ENCODE peak calls at places on chromosomes 1 and 21, in six cellular contexts. One of them, this sample, is unnamed.

GRCh38 chr1:25091671-25092070 is 140.6 kb downstream of the SYF2 start:
- DNase-seq in uterus: no peak
- DNase-seq in upper lobe of right lung: no peak
- DNase-seq in transverse colon: no peak
- DNase-seq in H9: no peak
- DNase-seq in right cardiac atrium: no peak
- DNase-seq in this sample: no peak

GRCh38 chr1:228346731-228347130 is 59.9 kb downstream of the TRIM11 start:
- DNase-seq in right cardiac atrium: peak; percentile 62
- DNase-seq in uterus: no peak
- DNase-seq in upper lobe of right lung: no peak
- DNase-seq in transverse colon: peak; percentile 0
- DNase-seq in H9: no peak
- DNase-seq in this sample: no peak

GRCh38 chr1:48936436-48936835 is 159.7 kb upstream of the BEND5 start:
- DNase-seq in transverse colon: no peak
- DNase-seq in right cardiac atrium: no peak
- DNase-seq in upper lobe of right lung: no peak
- DNase-seq in uterus: no peak
- DNase-seq in H9: no peak
- DNase-seq in this sample: no peak

GRCh38 chr1:169696273-169697100 is 14.9 kb downstream of the SELL start:
- DNase-seq in upper lobe of right lung: no peak
- DNase-seq in uterus: no peak
- DNase-seq in H9: no peak
- DNase-seq in right cardiac atrium: no peak
- DNase-seq in transverse colon: no peak
- DNase-seq in this sample: no peak

GRCh38 chr1:112808861-112809684 is 93.9 kb upstream of the PPM1J start:
- DNase-seq in transverse colon: peak; percentile 82
- DNase-seq in upper lobe of right lung: peak; percentile 88
- DNase-seq in uterus: peak; percentile 45
- DNase-seq in right cardiac atrium: peak; percentile 89
- DNase-seq in H9: peak; percentile 88
- DNase-seq in this sample: peak; percentile 78

GRCh38 chr1:209657918-209658317 is 5.7 kb upstream of the LAMB3 start:
- DNase-seq in upper lobe of right lung: no peak
- DNase-seq in right cardiac atrium: no peak
- DNase-seq in H9: no peak
- DNase-seq in uterus: no peak
- DNase-seq in transverse colon: no peak
- DNase-seq in this sample: no peak

GRCh38 chr1:55669308-55669707 is 454.1 kb upstream of the USP24 start:
- DNase-seq in right cardiac atrium: no peak
- DNase-seq in H9: no peak
- DNase-seq in transverse colon: no peak
- DNase-seq in uterus: peak; percentile 61
- DNase-seq in upper lobe of right lung: no peak
- DNase-seq in this sample: no peak

GRCh38 chr1:234851450-234852438 is 241.8 kb upstream of the IRF2BP2 start:
- DNase-seq in right cardiac atrium: peak; percentile 60
- DNase-seq in upper lobe of right lung: no peak
- DNase-seq in transverse colon: no peak
- DNase-seq in uterus: no peak
- DNase-seq in H9: no peak
- DNase-seq in this sample: peak; percentile 89

GRCh38 chr1:49364676-49365075 is 588.0 kb upstream of the BEND5 start:
- DNase-seq in transverse colon: no peak
- DNase-seq in H9: no peak
- DNase-seq in upper lobe of right lung: no peak
- DNase-seq in right cardiac atrium: no peak
- DNase-seq in uterus: no peak
- DNase-seq in this sample: no peak

GRCh38 chr1:39872698-39873097 is 10.6 kb downstream of the TRIT1 start:
- DNase-seq in transverse colon: no peak
- DNase-seq in H9: no peak
- DNase-seq in right cardiac atrium: no peak
- DNase-seq in upper lobe of right lung: no peak
- DNase-seq in uterus: no peak
- DNase-seq in this sample: no peak

GRCh38 chr1:228152097-228152917 is 2.6 kb downstream of the GJC2 start:
- DNase-seq in upper lobe of right lung: peak; percentile 62
- DNase-seq in H9: no peak
- DNase-seq in uterus: peak; percentile 18
- DNase-seq in transverse colon: no peak
- DNase-seq in right cardiac atrium: no peak
- DNase-seq in this sample: no peak

GRCh38 chr1:206551296-206551984 is 44.1 kb downstream of the RASSF5 start:
- DNase-seq in upper lobe of right lung: no peak
- DNase-seq in uterus: no peak
- DNase-seq in H9: no peak
- DNase-seq in right cardiac atrium: peak; percentile 69
- DNase-seq in transverse colon: no peak
- DNase-seq in this sample: no peak

GRCh38 chr1:55302972-55303371 is 87.8 kb upstream of the USP24 start:
- DNase-seq in H9: no peak
- DNase-seq in transverse colon: no peak
- DNase-seq in right cardiac atrium: no peak
- DNase-seq in upper lobe of right lung: no peak
- DNase-seq in uterus: no peak
- DNase-seq in this sample: no peak

GRCh38 chr21:45766055-45766454 is 122.5 kb downstream of the PCBP3 start:
- DNase-seq in uterus: no peak
- DNase-seq in transverse colon: no peak
- DNase-seq in upper lobe of right lung: no peak
- DNase-seq in H9: no peak
- DNase-seq in right cardiac atrium: no peak
- DNase-seq in this sample: no peak

DNA sequence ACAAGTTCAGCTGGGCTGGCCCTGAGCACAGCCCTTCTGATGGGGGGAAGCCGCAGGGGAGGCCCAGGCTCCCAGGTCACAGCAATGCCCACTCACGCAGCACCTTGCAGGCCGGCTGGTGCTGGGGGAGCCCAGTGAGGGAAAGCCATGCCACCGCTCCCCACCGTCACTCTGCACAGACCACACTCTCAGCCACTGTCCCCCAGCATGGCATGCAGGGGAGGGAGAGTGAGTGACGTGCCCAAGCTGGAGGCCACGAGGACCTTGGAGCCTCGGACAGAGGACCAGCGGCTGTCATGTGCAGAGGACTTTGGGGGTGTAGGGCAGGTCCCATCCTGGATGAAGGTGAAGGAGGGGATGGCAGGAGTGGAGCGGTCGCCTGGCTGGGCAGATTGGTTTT is 25.1 kb downstream of the SLC45A1 start:
- DNase-seq in right cardiac atrium: no peak
- DNase-seq in H9: peak; percentile 25
- DNase-seq in transverse colon: no peak
- DNase-seq in upper lobe of right lung: no peak
- DNase-seq in uterus: no peak
- DNase-seq in this sample: no peak
- H3K27ac ChIP-seq in right cardiac atrium: peak overlapping the region; percentile 0
- H3K27ac ChIP-seq in H9: no peak overlapping the region
- H3K27ac ChIP-seq in transverse colon: peak overlapping the region; percentile 75
- H3K27ac ChIP-seq in upper lobe of right lung: peak overlapping the region; percentile 33
- H3K27ac ChIP-seq in uterus: peak overlapping the region; percentile 88
- H3K27ac ChIP-seq in this sample: peak overlapping the region; percentile 97

GRCh38 chr1:218823291-218823900 is 350.3 kb upstream of the LYPLAL1 start:
- DNase-seq in upper lobe of right lung: no peak
- DNase-seq in H9: no peak
- DNase-seq in transverse colon: no peak
- DNase-seq in right cardiac atrium: no peak
- DNase-seq in uterus: no peak
- DNase-seq in this sample: no peak
- H3K4me1 ChIP-seq in upper lobe of right lung: no peaks in the 10 kb centered on the region
- H3K4me1 ChIP-seq in H9: no peaks in the 10 kb centered on the region
- H3K4me1 ChIP-seq in transverse colon: no peaks in the 10 kb centered on the region
- H3K4me1 ChIP-seq in right cardiac atrium: no peaks in the 10 kb centered on the region
- H3K4me1 ChIP-seq in uterus: no peaks in the 10 kb centered on the region
- H3K4me1 ChIP-seq in this sample: peaks cover 13% of the 10 kb centered on the region

GRCh38 chr1:69567847-69568434 is at the start of gene LRRC7:
- DNase-seq in right cardiac atrium: peak; percentile 50
- DNase-seq in H9: peak; percentile 65
- DNase-seq in uterus: no peak
- DNase-seq in upper lobe of right lung: peak; percentile 63
- DNase-seq in transverse colon: no peak
- DNase-seq in this sample: peak; percentile 40
- H3K27ac ChIP-seq in right cardiac atrium: peak within 1 kb of the TSS; percentile 72
- H3K27ac ChIP-seq in H9: no peak within 1 kb of the TSS
- H3K27ac ChIP-seq in uterus: no peak within 1 kb of the TSS
- H3K27ac ChIP-seq in upper lobe of right lung: no peak within 1 kb of the TSS
- H3K27ac ChIP-seq in transverse colon: peak within 1 kb of the TSS; percentile 61
- H3K27ac ChIP-seq in this sample: no peak within 1 kb of the TSS

GRCh38 chr1:38020361-38020760 is 7.8 kb downstream of the UTP11 start:
- DNase-seq in right cardiac atrium: no peak
- DNase-seq in upper lobe of right lung: no peak
- DNase-seq in H9: no peak
- DNase-seq in transverse colon: no peak
- DNase-seq in uterus: no peak
- DNase-seq in this sample: no peak
- H3K4me1 ChIP-seq in right cardiac atrium: peaks cover 1% of the 10 kb centered on the region
- H3K4me1 ChIP-seq in upper lobe of right lung: peaks cover 14% of the 10 kb centered on the region
- H3K4me1 ChIP-seq in H9: no peaks in the 10 kb centered on the region
- H3K4me1 ChIP-seq in transverse colon: peaks cover 6% of the 10 kb centered on the region
- H3K4me1 ChIP-seq in uterus: no peaks in the 10 kb centered on the region
- H3K4me1 ChIP-seq in this sample: peaks cover 2% of the 10 kb centered on the region

GRCh38 chr1:17553970-17554369 is 14.5 kb downstream of the ARHGEF10L start:
- DNase-seq in upper lobe of right lung: no peak
- DNase-seq in uterus: no peak
- DNase-seq in transverse colon: no peak
- DNase-seq in H9: no peak
- DNase-seq in right cardiac atrium: peak; percentile 8
- DNase-seq in this sample: peak; percentile 47
- H3K27ac ChIP-seq in upper lobe of right lung: no peak overlapping the region
- H3K27ac ChIP-seq in uterus: peak overlapping the region; percentile 23
- H3K27ac ChIP-seq in transverse colon: no peak overlapping the region
- H3K27ac ChIP-seq in H9: no peak overlapping the region
- H3K27ac ChIP-seq in right cardiac atrium: no peak overlapping the region
- H3K27ac ChIP-seq in this sample: no peak overlapping the region

This sample was measured in SJSA1.